ENCODE peak calls at places on chromosomes 2 and 18, in six cellular contexts. M, E, H, S, A and Y are unnamed samples.

GRCh38 chr2:169329669-169330554 is 32.4 kb downstream of the LRP2 start:
- DNase-seq in M (no peak), E (no peak), H (no peak), S (no peak), A (no peak), Y (no peak)

GRCh38 chr2:189179607-189179979 is at the start of gene COL5A2:
- DNase-seq in M (no peak), E (peak), H (no peak), S (peak), A (peak), Y (peak)

GRCh38 chr2:80186262-80186661 is 118.3 kb downstream of the LRRTM1 start:
- DNase-seq in M (no peak), E (no peak), H (no peak), S (no peak), A (no peak), Y (no peak)

GRCh38 chr2:225104971-225105370 is 62.7 kb upstream of the DOCK10 start:
- DNase-seq in M (no peak), E (no peak), H (no peak), S (no peak), A (no peak), Y (no peak)

GRCh38 chr18:44759925-44760342 is 79.2 kb downstream of the SETBP1 start:
- DNase-seq in M (no peak), E (no peak), H (no peak), S (no peak), A (no peak), Y (no peak)

GRCh38 chr18:76354348-76354747 is 140.7 kb downstream of the ZNF516 start:
- DNase-seq in M (no peak), E (no peak), H (no peak), S (no peak), A (no peak), Y (no peak)

GRCh38 chr2:33134086-33134763 is 187.5 kb downstream of the LTBP1 start:
- DNase-seq in M (no peak), E (peak), H (no peak), S (peak), A (peak), Y (peak)

GRCh38 chr2:137888845-137889244 is 75.4 kb upstream of the HNMT start:
- DNase-seq in M (no peak), E (no peak), H (no peak), S (peak), A (no peak), Y (no peak)

GRCh38 chr2:121884515-121884915 is 129.1 kb downstream of the TSN start:
- DNase-seq in M (no peak), E (no peak), H (no peak), S (no peak), A (no peak), Y (no peak)

GRCh38 chr2:70460333-70460732 is 93.3 kb downstream of the TGFA start:
- DNase-seq in M (no peak), E (no peak), H (no peak), S (no peak), A (no peak), Y (no peak)
- H3K27ac ChIP-seq in M (no peak), E (no peak), H (no peak), S (no peak), A (no peak), Y (no peak)

DNA sequence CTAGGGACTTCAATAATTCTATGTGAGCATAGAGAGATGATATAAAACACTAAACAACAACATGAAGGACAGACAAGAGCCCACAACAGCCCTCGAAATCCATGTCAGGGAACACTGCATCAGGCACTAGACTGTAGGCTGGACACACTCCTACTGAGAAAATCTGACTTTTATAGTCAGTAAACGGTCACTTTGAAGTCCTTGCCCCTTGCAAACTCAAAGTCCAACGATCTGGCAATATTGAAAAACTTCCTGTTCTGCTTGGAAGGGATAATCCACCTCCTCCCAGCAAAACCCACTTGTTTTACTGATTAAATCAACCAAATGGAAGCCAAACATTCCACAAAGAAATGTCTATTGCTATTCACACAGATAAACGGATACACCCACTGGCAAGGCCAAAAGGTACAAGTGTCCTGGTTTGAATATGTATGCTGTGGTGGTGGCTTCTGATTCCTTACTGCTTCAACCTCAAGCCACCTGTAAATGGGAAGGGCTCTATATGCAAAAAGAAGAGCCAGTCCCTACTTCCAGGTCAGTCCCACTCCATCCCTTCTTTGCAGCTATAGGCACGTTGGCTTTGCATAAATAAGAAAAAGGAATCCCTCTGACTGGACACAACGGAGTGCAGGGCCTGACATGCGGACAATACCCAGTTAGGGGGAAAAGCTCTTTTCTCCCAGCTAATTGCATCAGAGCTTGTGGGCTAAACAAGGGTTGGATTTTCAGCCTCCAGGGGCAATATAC is 56.6 kb downstream of the STK39 start:
- DNase-seq in M (no peak), E (no peak), H (no peak), S (no peak), A (no peak), Y (no peak)
- H3K27ac ChIP-seq in M (no peak), E (no peak), H (no peak), S (peak), A (no peak), Y (no peak)

DNA sequence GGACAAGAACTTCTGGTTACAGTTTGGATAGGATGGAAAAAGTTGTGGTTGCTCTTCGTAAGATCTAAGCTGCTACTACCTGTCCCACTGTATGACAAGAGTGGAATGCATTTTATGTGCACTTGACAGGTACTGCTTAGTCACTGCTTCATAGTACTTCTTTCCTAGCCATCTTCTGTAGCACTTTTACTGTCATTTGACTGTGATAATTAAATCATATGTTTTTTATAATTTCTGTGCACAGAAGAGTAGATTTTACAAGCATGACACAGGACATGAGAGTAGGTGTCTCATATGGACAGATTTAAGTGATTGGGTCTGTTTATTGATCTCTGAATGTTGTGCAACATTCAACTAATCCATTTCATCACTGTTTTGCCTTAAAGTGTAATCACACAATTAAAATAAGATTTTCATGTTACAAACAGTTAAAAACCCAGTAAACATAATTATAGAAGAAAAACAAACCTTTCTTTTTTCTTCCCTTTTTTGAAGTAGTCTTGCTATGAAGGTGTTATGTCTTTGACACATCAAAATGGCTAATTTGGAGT is 2.9 kb downstream of the SPATS2L start:
- DNase-seq in M (no peak), E (no peak), H (no peak), S (no peak), A (no peak), Y (no peak)
- H3K27ac ChIP-seq in M (no peak), E (peak), H (peak), S (peak), A (no peak), Y (peak)

DNA sequence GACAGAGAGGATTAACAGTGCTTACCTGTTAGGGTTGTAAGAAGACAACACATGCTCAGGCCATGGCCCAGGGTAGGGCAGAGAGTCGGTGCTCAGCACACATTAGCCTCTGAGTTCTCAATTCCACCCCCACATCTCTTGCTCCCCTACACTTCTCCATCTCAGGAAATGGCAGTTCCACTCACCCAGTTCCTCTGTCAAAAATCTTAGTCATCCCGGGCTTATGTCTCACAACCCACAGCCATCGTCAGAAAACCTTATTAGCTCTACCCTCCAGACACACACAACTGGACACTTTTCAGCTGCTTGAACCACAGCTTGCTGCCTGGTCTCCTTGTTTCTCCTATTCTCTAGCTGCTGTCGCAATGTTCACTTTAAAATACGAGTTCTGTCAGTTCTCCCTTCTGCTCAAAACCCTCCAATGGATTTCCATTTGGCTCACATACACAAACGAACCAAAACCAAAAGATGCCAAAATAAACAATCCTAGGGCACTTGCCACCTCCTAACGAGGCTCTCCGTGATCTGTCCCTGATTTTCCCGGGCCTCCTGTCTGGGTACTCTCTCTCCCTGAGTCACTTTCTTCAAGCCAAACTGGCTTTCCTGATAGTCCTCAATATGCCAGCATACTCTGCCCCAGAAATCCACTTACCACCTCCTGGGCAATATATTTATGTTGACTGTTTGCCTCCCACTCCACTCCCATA is 89.7 kb downstream of the KCTD1 start:
- DNase-seq in M (no peak), E (no peak), H (no peak), S (no peak), A (no peak), Y (no peak)
- H3K27ac ChIP-seq in M (peak), E (no peak), H (peak), S (no peak), A (peak), Y (no peak)

GRCh38 chr2:1728821-1729220 is 15.5 kb downstream of the PXDN start:
- DNase-seq in M (no peak), E (no peak), H (no peak), S (peak), A (no peak), Y (peak)

GRCh38 chr2:1729264-1729663 is 15.1 kb downstream of the PXDN start:
- DNase-seq in M (no peak), E (no peak), H (no peak), S (no peak), A (no peak), Y (no peak)

GRCh38 chr2:1731963-1732768 is 12.1 kb downstream of the PXDN start:
- DNase-seq in M (no peak), E (no peak), H (no peak), S (no peak), A (peak), Y (peak)

GRCh38 chr2:1731512-1731962 is 12.8 kb downstream of the PXDN start:
- DNase-seq in M (no peak), E (no peak), H (no peak), S (no peak), A (peak), Y (peak)

GRCh38 chr2:1730047-1730937 is 14.0 kb downstream of the PXDN start:
- DNase-seq in M (no peak), E (no peak), H (no peak), S (no peak), A (peak), Y (peak)
- H3K27ac ChIP-seq in M (no peak), E (peak), H (peak), S (peak), A (peak), Y (peak)

DNA sequence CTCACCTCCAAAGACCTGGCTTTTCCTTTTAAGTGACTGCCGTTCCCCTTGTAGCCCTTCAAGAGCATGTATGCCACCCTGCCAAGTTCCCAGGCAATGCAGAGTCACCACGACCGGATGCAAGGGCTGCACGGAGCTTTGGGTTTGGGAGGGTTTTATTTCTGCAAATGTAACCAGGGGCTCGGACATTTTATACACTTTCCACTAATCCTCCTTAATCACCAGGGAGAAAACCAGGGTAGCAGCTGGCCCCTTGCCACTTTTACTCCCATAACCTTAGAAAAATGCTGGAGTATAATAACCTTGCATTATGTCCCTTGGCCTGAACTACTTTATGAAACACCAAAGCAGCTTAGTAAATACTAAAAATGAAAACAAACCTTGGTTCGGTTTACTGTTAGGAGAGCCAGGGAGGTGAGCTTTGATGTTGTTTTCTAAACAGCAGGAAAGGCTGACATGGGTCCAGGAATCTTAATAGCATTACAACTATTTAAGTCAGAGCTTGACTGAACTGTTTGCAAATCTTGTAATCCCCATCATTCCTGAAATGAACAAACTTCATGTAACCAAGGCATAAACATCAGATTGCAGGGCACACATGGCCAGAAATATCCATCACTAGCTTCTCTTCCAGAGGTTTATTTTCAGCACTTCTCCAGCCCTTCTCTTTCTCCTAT is 152.7 kb upstream of the RIOK3 start:
- DNase-seq in M (no peak), E (no peak), H (no peak), S (no peak), A (no peak), Y (no peak)
- H3K27ac ChIP-seq in M (no peak), E (no peak), H (no peak), S (no peak), A (no peak), Y (peak)